ENCODE peak calls at places on chromosomes 13 and 19, in ten cellular contexts. B is left ventricle myocardium superior; K is NB4; F is CD4-positive, alpha-beta memory T cell; P is neural crest cell; D is choroid plexus epithelial cell; W is astrocyte; R is EL; A is Caco-2; Y is skeletal muscle cell. V is an unnamed sample.
A peak's percentile ranks its signal among the peaks of the same experiment; 100 is the strongest.

GRCh38 chr19:49772850-49773432 is 6.1 kb downstream of the AP2A1 start:
- DNase-seq in B (no peak), K (no peak), F (no peak), P (no peak), D (no peak), W (no peak), R (no peak), A (no peak), Y (no peak), V (no peak)

GRCh38 chr19:47230122-47230920 is 678 bp downstream of the BBC3 start:
- DNase-seq in B (peak; percentile 82), K (peak; percentile 86), F (peak; percentile 83), P (peak; percentile 67), D (peak; percentile 51), W (peak; percentile 10), R (peak; percentile 49), A (peak; percentile 80), Y (no peak), V (no peak)

GRCh38 chr13:95714142-95714832 is 37.3 kb downstream of the DNAJC3 start:
- DNase-seq in B (no peak), K (peak; percentile 85), F (no peak), P (no peak), D (peak; percentile 77), W (peak; percentile 79), R (peak; percentile 64), A (no peak), Y (peak; percentile 53), V (peak; percentile 65)

GRCh38 chr13:30933334-30933681 is 852 bp downstream of the TEX26 start:
- DNase-seq in B (no peak), K (no peak), F (no peak), P (no peak), D (no peak), W (no peak), R (no peak), A (no peak), Y (no peak), V (no peak)

GRCh38 chr19:30070198-30070969 is 128.3 kb downstream of the URI1 start:
- DNase-seq in B (no peak), K (no peak), F (no peak), P (no peak), D (no peak), W (no peak), R (no peak), A (no peak), Y (no peak), V (no peak)

GRCh38 chr19:7870571-7871279 is 3.5 kb downstream of the PRR36 start:
- DNase-seq in B (peak; percentile 49), K (peak; percentile 92), F (no peak), P (no peak), D (peak; percentile 47), W (no peak), R (peak; percentile 60), A (peak; percentile 76), Y (no peak), V (peak; percentile 98)

GRCh38 chr19:52566588-52566987 is 3.5 kb upstream of the ZNF701 start:
- DNase-seq in B (no peak), K (no peak), F (no peak), P (no peak), D (peak; percentile 71), W (peak; percentile 52), R (peak; percentile 77), A (peak; percentile 11), Y (peak; percentile 53), V (peak; percentile 5)

GRCh38 chr13:31860002-31860401 is 120.7 kb downstream of the RXFP2 start:
- DNase-seq in B (peak; percentile 50), K (no peak), F (no peak), P (no peak), D (no peak), W (no peak), R (no peak), A (no peak), Y (no peak), V (no peak)

GRCh38 chr13:28856284-28856683 is 36.1 kb downstream of the MTUS2 start:
- DNase-seq in B (no peak), K (no peak), F (no peak), P (no peak), D (no peak), W (no peak), R (no peak), A (no peak), Y (no peak), V (no peak)

GRCh38 chr19:45164577-45165335 is 4.0 kb upstream of the NKPD1 start:
- DNase-seq in B (peak; percentile 58), K (peak; percentile 88), F (peak; percentile 49), P (no peak), D (peak; percentile 88), W (peak; percentile 55), R (peak; percentile 68), A (peak; percentile 41), Y (peak; percentile 58), V (no peak)

GRCh38 chr13:20125129-20125782 is 35.6 kb downstream of the GJA3 start:
- DNase-seq in B (no peak), K (no peak), F (no peak), P (no peak), D (peak; percentile 53), W (peak; percentile 75), R (peak; percentile 65), A (no peak), Y (no peak), V (no peak)

GRCh38 chr13:33107403-33107760 is 91.2 kb downstream of the KL start:
- DNase-seq in B (no peak), K (no peak), F (no peak), P (no peak), D (no peak), W (no peak), R (no peak), A (no peak), Y (no peak), V (no peak)

GRCh38 chr13:21683034-21683733 is 12.3 kb downstream of the FGF9 start:
- DNase-seq in B (no peak), K (no peak), F (no peak), P (no peak), D (no peak), W (peak; percentile 85), R (peak; percentile 71), A (no peak), Y (no peak), V (no peak)

GRCh38 chr19:35642312-35642711 is 767 bp downstream of the ETV2 start:
- DNase-seq in B (no peak), K (no peak), F (no peak), P (no peak), D (no peak), W (no peak), R (peak; percentile 19), A (no peak), Y (no peak), V (no peak)

V was measured in A549.